ENCODE peak calls at places on chromosomes 12 and 14, in seven cellular contexts. L is AG04449; U is cardiac muscle cell; K is NCI-H510A treated with DMSO at 0.1 percent for 48 hours; P is Right ventricle myocardium superior; R is transverse colon; F is stimulated activated CD4-positive, alpha-beta T cell treated with anti-CD3 and anti-CD28 coated beads, Interleukin-1b, Interleukin-23, amount 100 ng/mL, for 4 hours. G is an unnamed sample.

GRCh38 chr12:109864916-109865315 is 15.4 kb downstream of the GLTP start:
- DNase-seq in P (no peak), R (no peak), K (peak; percentile 26), F (no peak), L (no peak), U (no peak), G (no peak)

GRCh38 chr12:88242161-88242925 is 100.2 kb downstream of the TMTC3 start:
- DNase-seq in U (no peak), R (no peak), F (no peak), P (no peak), L (peak; percentile 90), K (no peak), G (peak; percentile 86)

GRCh38 chr12:103800252-103800771 is 40.7 kb downstream of the NT5DC3 start:
- DNase-seq in F (no peak), L (no peak), R (peak; percentile 33), U (peak; percentile 55), P (peak; percentile 83), K (peak; percentile 83), G (peak; percentile 74)

GRCh38 chr12:65508281-65509035 is 230.0 kb downstream of the MSRB3 start:
- DNase-seq in K (no peak), L (no peak), P (no peak), R (no peak), F (no peak), U (no peak), G (no peak)

GRCh38 chr12:58648151-58648550 is 272.2 kb downstream of the LRIG3 start:
- DNase-seq in U (no peak), F (no peak), K (no peak), L (no peak), P (no peak), R (no peak), G (peak; percentile 17)

GRCh38 chr12:81330480-81330879 is 252.6 kb downstream of the ACSS3 start:
- DNase-seq in P (no peak), F (no peak), U (no peak), L (no peak), K (no peak), R (no peak), G (no peak)

GRCh38 chr14:48970995-48971394 is 615.2 kb downstream of the RPS29 start:
- DNase-seq in F (no peak), K (no peak), L (no peak), P (no peak), R (no peak), U (no peak), G (no peak)

GRCh38 chr12:129257526-129257925 is 404.2 kb downstream of the GLT1D1 start:
- DNase-seq in P (no peak), U (no peak), F (no peak), R (no peak), L (no peak), K (no peak), G (no peak)

GRCh38 chr14:24337144-24337823 is 2.4 kb upstream of the ADCY4 start:
- DNase-seq in K (no peak), R (no peak), L (no peak), U (no peak), P (no peak), F (no peak), G (no peak)

GRCh38 chr14:47422191-47422590 is 253.2 kb downstream of the MDGA2 start:
- DNase-seq in L (no peak), K (no peak), F (no peak), P (no peak), R (no peak), U (no peak), G (no peak)

GRCh38 chr14:102829106-102829505 is 51.9 kb downstream of the TRAF3 start:
- DNase-seq in F (no peak), L (no peak), P (no peak), K (peak; percentile 24), U (no peak), R (no peak), G (peak; percentile 46)

GRCh38 chr12:2288001-2288400 is 235.2 kb downstream of the CACNA1C start:
- DNase-seq in P (no peak), U (peak; percentile 54), L (no peak), K (peak; percentile 67), F (no peak), R (peak; percentile 28), G (peak; percentile 51)

GRCh38 chr14:80456200-80456599 is 244.9 kb upstream of the DIO2 start:
- DNase-seq in U (no peak), R (no peak), K (no peak), F (no peak), L (no peak), P (no peak), G (peak; percentile 30)

GRCh38 chr12:93025145-93026103 is 96.3 kb upstream of the EEA1 start:
- DNase-seq in R (no peak), K (peak; percentile 46), U (peak; percentile 60), L (peak; percentile 21), F (no peak), P (no peak), G (peak; percentile 57)

GRCh38 chr14:21467620-21468019 is 9.1 kb downstream of the RAB2B start:
- DNase-seq in F (no peak), P (no peak), U (no peak), K (no peak), L (peak; percentile 91), R (no peak), G (peak; percentile 83)

GRCh38 chr14:71563754-71564153 is 368.5 kb upstream of the RGS6 start:
- DNase-seq in U (no peak), R (no peak), L (no peak), F (no peak), P (no peak), K (no peak), G (no peak)

GRCh38 chr14:47678157-47678556 is 2.8 kb upstream of the MDGA2 start:
- DNase-seq in U (peak; percentile 11), R (no peak), F (no peak), L (no peak), K (no peak), P (no peak), G (no peak)

GRCh38 chr12:22372277-22372837 is 37.9 kb upstream of the ST8SIA1 start:
- DNase-seq in P (no peak), L (no peak), R (no peak), U (no peak), K (no peak), F (no peak), G (no peak)

GRCh38 chr12:56658921-56659320 is 13.1 kb upstream of the ATP5F1B start:
- DNase-seq in K (no peak), L (no peak), U (no peak), P (no peak), R (no peak), F (no peak), G (no peak)

GRCh38 chr14:68137704-68138619 is 318.4 kb downstream of the RAD51B start:
- DNase-seq in U (peak; percentile 81), K (peak; percentile 22), P (no peak), L (peak; percentile 91), R (peak; percentile 36), F (no peak), G (peak; percentile 93)

GRCh38 chr12:132236930-132237771 is 92.2 kb downstream of the GALNT9 start:
- DNase-seq in R (no peak), P (no peak), U (no peak), F (no peak), K (no peak), L (no peak), G (no peak)

GRCh38 chr12:12943589-12944260 is 8.2 kb downstream of the GPRC5D start:
- DNase-seq in K (no peak), R (no peak), F (no peak), P (no peak), U (no peak), L (no peak), G (peak; percentile 74)

GRCh38 chr12:112116232-112117060 is 7.9 kb upstream of the NAA25 start:
- DNase-seq in U (peak; percentile 91), L (no peak), K (peak; percentile 78), P (peak; percentile 81), R (peak; percentile 41), F (no peak), G (peak; percentile 39)

GRCh38 chr14:54805521-54806322 is 96.9 kb downstream of the GCH1 start:
- DNase-seq in K (peak; percentile 69), L (peak; percentile 5), P (peak; percentile 90), F (peak; percentile 66), U (peak; percentile 93), R (peak; percentile 80), G (peak; percentile 70)

GRCh38 chr12:15837141-15837781 is 44.9 kb upstream of the STRAP start:
- DNase-seq in L (peak; percentile 51), P (no peak), K (no peak), U (no peak), F (no peak), R (no peak), G (peak; percentile 61)

GRCh38 chr14:105171004-105171673 is 2.6 kb upstream of the JAG2 start:
- DNase-seq in F (no peak), P (no peak), U (peak; percentile 64), R (no peak), L (no peak), K (peak; percentile 72), G (no peak)